ENCODE peak calls at places on chromosomes 1 and 21, in nine cellular contexts. L, D, H, E, P, O, V, F and S are unnamed samples.
A peak's percentile ranks its signal among the peaks of the same experiment; 100 is the strongest.

GRCh38 chr1:234647758-234648157 is 37.8 kb upstream of the IRF2BP2 start:
- DNase-seq in L (peak; percentile 89), D (no peak), H (no peak), E (no peak), P (no peak), O (no peak), V (no peak), F (no peak), S (no peak)

GRCh38 chr1:182069028-182069466 is 7.5 kb upstream of the ZNF648 start:
- DNase-seq in L (peak; percentile 56), D (peak; percentile 74), H (no peak), E (peak; percentile 62), P (peak; percentile 14), O (peak; percentile 60), V (peak; percentile 81), F (no peak), S (peak; percentile 79)

GRCh38 chr1:46131727-46132528 is 501 bp downstream of the PIK3R3 start:
- DNase-seq in L (peak; percentile 37), D (no peak), H (no peak), E (peak; percentile 25), P (peak; percentile 45), O (peak; percentile 18), V (no peak), F (peak; percentile 49), S (peak; percentile 61)

GRCh38 chr1:33927721-33928120 is 63.8 kb downstream of the HMGB4 start:
- DNase-seq in L (no peak), D (no peak), H (no peak), E (no peak), P (no peak), O (no peak), V (no peak), F (no peak), S (no peak)

GRCh38 chr1:205569411-205570172 is 62.2 kb downstream of the ELK4 start:
- DNase-seq in L (no peak), D (no peak), H (peak; percentile 64), E (no peak), P (no peak), O (no peak), V (no peak), F (no peak), S (no peak)

GRCh38 chr1:207817166-207817565 is 65.3 kb downstream of the CD46 start:
- DNase-seq in L (no peak), D (no peak), H (no peak), E (no peak), P (no peak), O (no peak), V (no peak), F (no peak), S (no peak)

GRCh38 chr1:6494627-6495026 is 3.2 kb upstream of the PLEKHG5 start:
- DNase-seq in L (no peak), D (no peak), H (no peak), E (no peak), P (no peak), O (no peak), V (no peak), F (no peak), S (no peak)

GRCh38 chr1:222002503-222002902 is 260.6 kb upstream of the DUSP10 start:
- DNase-seq in L (no peak), D (no peak), H (no peak), E (no peak), P (no peak), O (no peak), V (no peak), F (no peak), S (no peak)

GRCh38 chr1:239647045-239647444 is 260.7 kb downstream of the CHRM3 start:
- DNase-seq in L (no peak), D (no peak), H (no peak), E (no peak), P (no peak), O (no peak), V (no peak), F (no peak), S (no peak)

GRCh38 chr21:33123396-33124120 is 53.6 kb downstream of the OLIG1 start:
- DNase-seq in L (no peak), D (no peak), H (no peak), E (no peak), P (no peak), O (no peak), V (no peak), F (no peak), S (no peak)

GRCh38 chr1:43232071-43232470 is 37.7 kb upstream of the TMEM125 start:
- DNase-seq in L (peak; percentile 51), D (no peak), H (peak; percentile 91), E (no peak), P (peak; percentile 80), O (no peak), V (no peak), F (no peak), S (no peak)

GRCh38 chr1:224528900-224529299 is 87.2 kb upstream of the CNIH3 start:
- DNase-seq in L (no peak), D (no peak), H (no peak), E (no peak), P (peak; percentile 89), O (no peak), V (no peak), F (no peak), S (no peak)

GRCh38 chr1:92998829-92999228 is 37.6 kb upstream of the DIPK1A start:
- DNase-seq in L (no peak), D (no peak), H (no peak), E (no peak), P (no peak), O (no peak), V (no peak), F (no peak), S (no peak)

GRCh38 chr1:221810406-221810805 is 68.5 kb upstream of the DUSP10 start:
- DNase-seq in L (peak; percentile 85), D (no peak), H (peak; percentile 37), E (no peak), P (peak; percentile 90), O (no peak), V (no peak), F (no peak), S (no peak)

GRCh38 chr1:183586897-183587296 is 3.4 kb downstream of the NCF2 start:
- DNase-seq in L (no peak), D (no peak), H (no peak), E (no peak), P (no peak), O (no peak), V (peak; percentile 25), F (no peak), S (no peak)

GRCh38 chr21:45405819-45406762 is 1.1 kb downstream of the COL18A1 start:
- DNase-seq in L (peak; percentile 38), D (peak; percentile 28), H (peak; percentile 86), E (peak; percentile 40), P (peak; percentile 44), O (peak; percentile 55), V (no peak), F (no peak), S (peak; percentile 32)
- H3K4me3 ChIP-seq in L (peak overlapping the region; percentile 48), D (peak overlapping the region; percentile 59), H (peak overlapping the region; percentile 60), E (no peak overlapping the region), P (peak overlapping the region; percentile 92), O (peak overlapping the region; percentile 68), V (peak overlapping the region; percentile 88), F (peak overlapping the region; percentile 53), S (no peak overlapping the region)

DNA sequence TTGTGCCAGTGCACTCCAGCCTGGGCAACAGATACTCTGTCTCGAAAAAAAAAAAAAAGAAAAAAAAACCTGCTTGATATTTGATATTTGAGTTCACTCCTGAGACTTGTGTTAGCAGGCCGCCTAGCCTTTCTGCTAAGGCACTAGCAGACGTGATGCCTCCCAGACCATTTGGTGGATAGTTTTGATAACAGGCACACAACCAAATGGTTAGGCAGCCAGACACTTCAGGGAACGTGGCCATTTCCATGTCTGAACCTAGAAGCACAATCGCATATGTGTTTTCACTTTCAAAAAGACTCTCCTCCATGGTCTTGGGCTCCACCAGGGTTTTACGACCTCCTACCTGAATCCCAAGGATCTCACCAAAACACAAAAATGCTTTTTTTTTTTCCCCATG is 1319.5 kb downstream of the BRINP3 start:
- DNase-seq in L (no peak), D (no peak), H (no peak), E (no peak), P (no peak), O (no peak), V (no peak), F (no peak), S (no peak)
- H3K36me3 ChIP-seq in L (no peaks in the 10 kb centered on the region), D (no peaks in the 10 kb centered on the region), H (no peaks in the 10 kb centered on the region), E (no peaks in the 10 kb centered on the region), P (no peaks in the 10 kb centered on the region), O (no peaks in the 10 kb centered on the region), V (no peaks in the 10 kb centered on the region), F (no peaks in the 10 kb centered on the region), S (no peaks in the 10 kb centered on the region)

GRCh38 chr1:154325583-154326545 is 539 bp downstream of the ATP8B2 start:
- DNase-seq in L (peak; percentile 35), D (peak; percentile 54), H (peak; percentile 99), E (peak; percentile 53), P (peak; percentile 89), O (peak; percentile 81), V (peak; percentile 91), F (peak; percentile 55), S (no peak)

GRCh38 chr1:154324669-154325582 is at the start of gene ATP8B2:
- DNase-seq in L (peak; percentile 53), D (peak; percentile 79), H (peak; percentile 93), E (peak; percentile 73), P (peak; percentile 65), O (peak; percentile 81), V (peak; percentile 84), F (peak; percentile 82), S (peak; percentile 71)

GRCh38 chr1:154327466-154328317 is 2.4 kb downstream of the ATP8B2 start:
- DNase-seq in L (no peak), D (no peak), H (peak; percentile 67), E (no peak), P (no peak), O (peak; percentile 49), V (no peak), F (peak; percentile 63), S (no peak)

GRCh38 chr1:154328318-154329151 is 3.2 kb downstream of the ATP8B2 start:
- DNase-seq in L (peak; percentile 58), D (peak; percentile 92), H (peak; percentile 98), E (peak; percentile 84), P (peak; percentile 62), O (peak; percentile 93), V (no peak), F (peak; percentile 86), S (peak; percentile 83)

GRCh38 chr1:154326546-154327465 is 1.5 kb downstream of the ATP8B2 start:
- DNase-seq in L (peak; percentile 16), D (no peak), H (peak; percentile 98), E (no peak), P (peak; percentile 64), O (peak; percentile 85), V (no peak), F (no peak), S (no peak)
- H3K4me3 ChIP-seq in L (no peak overlapping the region), D (peak overlapping the region; percentile 74), H (peak overlapping the region; percentile 83), E (no peak overlapping the region), P (peak overlapping the region; percentile 77), O (peak overlapping the region; percentile 72), V (peak overlapping the region; percentile 92), F (peak overlapping the region; percentile 91), S (no peak overlapping the region)

DNA sequence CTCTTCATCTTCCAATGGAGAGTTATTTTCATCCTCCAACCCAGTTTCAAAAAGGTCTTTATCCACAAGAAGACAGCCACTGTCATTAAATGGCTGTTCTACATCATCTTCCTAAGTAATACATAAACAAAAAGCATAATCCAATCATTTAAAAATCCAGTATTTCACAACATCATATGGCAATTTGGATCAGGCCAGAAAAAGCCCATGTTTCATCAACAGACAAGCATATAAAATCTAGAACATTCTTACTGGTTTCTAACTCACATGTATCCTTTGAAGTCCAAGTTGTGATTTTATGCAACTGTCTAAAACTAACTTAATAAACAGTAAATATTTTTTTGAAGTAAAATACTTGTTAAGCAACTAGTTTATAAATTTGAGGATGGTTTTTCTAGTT is 6.6 kb downstream of the CLSPN start:
- DNase-seq in L (no peak), D (no peak), H (peak; percentile 63), E (no peak), P (peak; percentile 3), O (no peak), V (no peak), F (no peak), S (no peak)
- H3K36me3 ChIP-seq in L (peaks cover 7% of the 10 kb centered on the region), D (no peaks in the 10 kb centered on the region), H (no peaks in the 10 kb centered on the region), E (no peaks in the 10 kb centered on the region), P (peaks cover 4% of the 10 kb centered on the region), O (no peaks in the 10 kb centered on the region), V (peaks cover 83% of the 10 kb centered on the region), F (no peaks in the 10 kb centered on the region), S (no peaks in the 10 kb centered on the region)